ENCODE peak calls at places on chromosomes 6 and 20, in eight cellular contexts. M is ACHN; F is NCI-H510A; J is naive thymus-derived CD4-positive, alpha-beta T cell; U is tibial artery; Q is GM20000; R is NCI-H345; A is CD8-positive, alpha-beta T cell. E is an unnamed sample.

GRCh38 chr6:2209226-2209809 is 36.1 kb downstream of the GMDS start:
- DNase-seq in U (no peak), J (no peak), F (peak), R (peak), Q (peak), A (no peak), M (peak), E (no peak)

GRCh38 chr20:60986757-60987156 is 265.3 kb upstream of the CDH4 start:
- DNase-seq in A (no peak), R (no peak), J (no peak), M (no peak), U (no peak), F (no peak), Q (no peak), E (no peak)

GRCh38 chr6:2749972-2750600 is 636 bp downstream of the MYLK4 start:
- DNase-seq in U (peak), A (peak), F (no peak), J (peak), M (peak), Q (peak), R (no peak), E (peak)

GRCh38 chr6:128361378-128361777 is 159.0 kb downstream of the PTPRK start:
- DNase-seq in J (no peak), U (no peak), R (no peak), Q (no peak), F (no peak), M (no peak), A (no peak), E (no peak)

GRCh38 chr6:75233097-75233615 is 10.4 kb downstream of the COX7A2 start:
- DNase-seq in Q (no peak), U (no peak), A (no peak), R (peak), J (no peak), F (no peak), M (no peak), E (no peak)

GRCh38 chr6:117200067-117200466 is 65.3 kb upstream of the VGLL2 start:
- DNase-seq in R (no peak), A (no peak), U (no peak), M (no peak), J (no peak), Q (no peak), F (no peak), E (no peak)

GRCh38 chr6:28315628-28316027 is 20.3 kb downstream of the ZSCAN31 start:
- DNase-seq in R (no peak), J (no peak), A (no peak), Q (no peak), M (no peak), U (no peak), F (no peak), E (no peak)

GRCh38 chr6:121093928-121094327 is 240.4 kb downstream of the TBC1D32 start:
- DNase-seq in Q (no peak), J (no peak), F (no peak), U (no peak), A (no peak), M (peak), R (no peak), E (no peak)

GRCh38 chr20:38625896-38626295 is 24.3 kb downstream of the ARHGAP40 start:
- DNase-seq in F (no peak), R (no peak), J (no peak), M (no peak), Q (no peak), A (no peak), U (no peak), E (no peak)

GRCh38 chr6:43948527-43949450 is 178.5 kb downstream of the MRPL14 start:
- DNase-seq in F (no peak), M (no peak), J (no peak), R (no peak), U (no peak), A (no peak), Q (no peak), E (no peak)

GRCh38 chr6:87641065-87641692 is 51.2 kb downstream of the ORC3 start:
- DNase-seq in U (no peak), F (no peak), R (no peak), J (no peak), A (no peak), Q (no peak), M (no peak), E (no peak)

GRCh38 chr20:19787366-19787765 is 29.3 kb downstream of the RIN2 start:
- DNase-seq in F (no peak), J (no peak), M (no peak), U (no peak), R (no peak), Q (no peak), A (no peak), E (no peak)

GRCh38 chr6:154510144-154510905 is at the start of gene CNKSR3:
- DNase-seq in R (peak), Q (peak), U (peak), A (no peak), M (peak), J (no peak), F (peak), E (peak)

GRCh38 chr20:32249030-32249738 is 28.3 kb upstream of the KIF3B start:
- DNase-seq in Q (no peak), M (no peak), A (no peak), U (no peak), R (no peak), J (no peak), F (no peak), E (no peak)

GRCh38 chr6:119446623-119447008 is 97.1 kb upstream of the MAN1A1 start:
- DNase-seq in J (no peak), U (peak), R (no peak), M (no peak), A (no peak), F (no peak), Q (no peak), E (peak)

GRCh38 chr6:144248470-144249301 is 36.4 kb upstream of the UTRN start:
- DNase-seq in F (no peak), U (no peak), M (no peak), A (no peak), R (no peak), J (no peak), Q (no peak), E (no peak)

GRCh38 chr6:158972241-158973233 is 27.5 kb downstream of the RSPH3 start:
- DNase-seq in Q (peak), M (peak), A (no peak), R (peak), U (no peak), J (no peak), F (no peak), E (no peak)

GRCh38 chr6:142925575-142926110 is 19.3 kb downstream of the HIVEP2 start:
- DNase-seq in M (no peak), J (no peak), Q (no peak), A (no peak), U (no peak), F (no peak), R (no peak), E (no peak)

E was measured in uterus.